ENCODE peak calls at places on chromosomes 5 and 9, in five cellular contexts. P is anterior cingulate cortex, O is foreskin fibroblast, G is HT1080, N is NCI-H1092 treated with DMSO at 0.1 percent for 48 hours. F is an unnamed sample.

GRCh38 chr5:89255845-89256463 is 373.0 kb upstream of the MEF2C start:
- DNase-seq in P (no peak), O (no peak), G (peak; percentile 83), N (no peak), F (no peak)

GRCh38 chr5:180609817-180610550 is 18.7 kb upstream of the SCGB3A1 start:
- DNase-seq in P (no peak), O (no peak), G (no peak), N (no peak), F (no peak)

GRCh38 chr5:96844476-96844990 is 31.8 kb upstream of the ERAP2 start:
- DNase-seq in P (no peak), O (peak; percentile 30), G (no peak), N (no peak), F (no peak)

GRCh38 chr5:88660947-88661869 is 221.8 kb downstream of the MEF2C start:
- DNase-seq in P (peak; percentile 98), O (peak; percentile 85), G (peak; percentile 98), N (no peak), F (peak; percentile 98)

GRCh38 chr5:133122711-133123110 is 70.9 kb downstream of the HSPA4 start:
- DNase-seq in P (no peak), O (no peak), G (no peak), N (no peak), F (no peak)

GRCh38 chr9:115850548-115851304 is 302.9 kb upstream of the PAPPA start:
- DNase-seq in P (no peak), O (peak; percentile 56), G (peak; percentile 51), N (no peak), F (no peak)

GRCh38 chr5:39699164-39699563 is 274.4 kb upstream of the DAB2 start:
- DNase-seq in P (no peak), O (no peak), G (no peak), N (no peak), F (no peak)

GRCh38 chr9:36827593-36827992 is 206.5 kb downstream of the PAX5 start:
- DNase-seq in P (no peak), O (no peak), G (no peak), N (no peak), F (no peak)

GRCh38 chr9:89967527-89967926 is 362.7 kb downstream of the GADD45G start:
- DNase-seq in P (no peak), O (no peak), G (no peak), N (no peak), F (no peak)

GRCh38 chr9:135587658-135588057 is 26.1 kb downstream of the PAEP start:
- DNase-seq in P (no peak), O (no peak), G (no peak), N (no peak), F (no peak)

GRCh38 chr5:148482697-148483462 is 99.1 kb downstream of the FBXO38 start:
- DNase-seq in P (no peak), O (peak; percentile 9), G (peak; percentile 71), N (no peak), F (no peak)

GRCh38 chr9:126522957-126523356 is 90.8 kb upstream of the LMX1B start:
- DNase-seq in P (no peak), O (no peak), G (no peak), N (no peak), F (no peak)

GRCh38 chr9:68932458-68932857 is 81.5 kb downstream of the PRKACG start:
- DNase-seq in P (no peak), O (no peak), G (no peak), N (no peak), F (no peak)

GRCh38 chr5:1751864-1752822 is 47.5 kb downstream of the MRPL36 start:
- DNase-seq in P (no peak), O (no peak), G (no peak), N (no peak), F (no peak)

GRCh38 chr5:152303841-152304240 is 101.2 kb downstream of the NMUR2 start:
- DNase-seq in P (no peak), O (no peak), G (no peak), N (no peak), F (no peak)

GRCh38 chr9:101711330-101711941 is 27.0 kb downstream of the GRIN3A start:
- DNase-seq in P (no peak), O (no peak), G (peak; percentile 17), N (no peak), F (no peak)

GRCh38 chr5:10199700-10200099 is 50.0 kb downstream of the ATPSCKMT start:
- DNase-seq in P (no peak), O (peak; percentile 35), G (no peak), N (no peak), F (no peak)

GRCh38 chr5:127959152-127959764 is 124.3 kb upstream of the SLC12A2 start:
- DNase-seq in P (peak; percentile 10), O (peak; percentile 83), G (peak; percentile 94), N (peak; percentile 80), F (peak; percentile 38)

GRCh38 chr9:130491830-130492465 is 47.2 kb downstream of the ASS1 start:
- DNase-seq in P (no peak), O (no peak), G (no peak), N (no peak), F (no peak)

GRCh38 chr9:109349431-109349846 is 28.6 kb upstream of the EPB41L4B start:
- DNase-seq in P (no peak), O (peak; percentile 53), G (peak; percentile 74), N (peak; percentile 8), F (no peak)

GRCh38 chr9:129350143-129350935 is 172.3 kb upstream of the IER5L start:
- DNase-seq in P (no peak), O (no peak), G (no peak), N (no peak), F (no peak)

GRCh38 chr5:157447246-157447645 is 12.8 kb upstream of the NIPAL4 start:
- DNase-seq in P (no peak), O (no peak), G (no peak), N (no peak), F (no peak)

GRCh38 chr9:77475641-77476473 is 172.3 kb downstream of the GNA14 start:
- DNase-seq in P (no peak), O (peak; percentile 40), G (peak; percentile 50), N (peak; percentile 43), F (no peak)

F was measured in caudate nucleus.